ENCODE peak calls at places on chromosomes 1 and 21, in six cellular contexts. V is activated T-cell treated with anti-CD3 and anti-CD28 coated beads, Interleukin-2, amount 50 U/mL, for 24 hours; T is H54; P is omental fat pad; R is neural crest cell; Y is SW 1271. F is an unnamed sample.

GRCh38 chr1:219587817-219588561 is 24.9 kb downstream of the ZC3H11B start:
- DNase-seq in R (no peak), T (no peak), Y (no peak), P (no peak), V (no peak), F (peak)

GRCh38 chr1:43274804-43275180 is 5.0 kb downstream of the TMEM125 start:
- DNase-seq in T (no peak), V (no peak), P (no peak), Y (no peak), R (no peak), F (no peak)

GRCh38 chr1:41282679-41283317 is 40.7 kb upstream of the SCMH1 start:
- DNase-seq in V (peak), Y (peak), T (peak), P (no peak), R (peak), F (no peak)

GRCh38 chr1:38191451-38191850 is 144.9 kb upstream of the POU3F1 start:
- DNase-seq in P (no peak), T (no peak), Y (no peak), V (no peak), R (no peak), F (no peak)

GRCh38 chr1:117796226-117796625 is 133.2 kb downstream of the GDAP2 start:
- DNase-seq in V (no peak), T (no peak), P (no peak), Y (no peak), R (no peak), F (no peak)

GRCh38 chr1:86965012-86965826 is 50.8 kb downstream of the HS2ST1 start:
- DNase-seq in P (no peak), T (no peak), Y (peak), V (no peak), R (no peak), F (peak)

GRCh38 chr1:6141601-6142000 is 38.5 kb downstream of the CHD5 start:
- DNase-seq in T (no peak), P (no peak), V (no peak), R (no peak), Y (no peak), F (no peak)

GRCh38 chr1:235835226-235835625 is 31.5 kb downstream of the LYST start:
- DNase-seq in V (no peak), T (no peak), P (no peak), Y (no peak), R (no peak), F (peak)

GRCh38 chr1:116762781-116763115 is 8.5 kb downstream of the CD2 start:
- DNase-seq in T (no peak), R (no peak), Y (no peak), V (peak), P (no peak), F (no peak)

GRCh38 chr1:111620412-111620971 is 903 bp downstream of the RAP1A start:
- DNase-seq in V (no peak), P (no peak), Y (no peak), R (no peak), T (no peak), F (no peak)

GRCh38 chr1:205350124-205350523 is 6.6 kb downstream of the KLHDC8A start:
- DNase-seq in P (no peak), V (no peak), Y (no peak), R (no peak), T (no peak), F (no peak)

GRCh38 chr1:107689157-107689556 is 275.8 kb downstream of the VAV3 start:
- DNase-seq in R (no peak), P (no peak), V (no peak), Y (no peak), T (no peak), F (no peak)

GRCh38 chr1:106879538-106879937 is 176.9 kb upstream of the PRMT6 start:
- DNase-seq in T (no peak), R (no peak), V (no peak), Y (no peak), P (no peak), F (no peak)

GRCh38 chr1:197955486-197956394 is 38.6 kb downstream of the LHX9 start:
- DNase-seq in T (no peak), Y (no peak), P (no peak), V (no peak), R (no peak), F (peak)

GRCh38 chr1:22751124-22751531 is 40.5 kb downstream of the EPHB2 start:
- DNase-seq in P (no peak), Y (no peak), V (no peak), R (no peak), T (no peak), F (no peak)

GRCh38 chr1:243473281-243474210 is 217.7 kb downstream of the SDCCAG8 start:
- DNase-seq in T (no peak), Y (no peak), P (no peak), R (no peak), V (no peak), F (peak)

GRCh38 chr1:222844108-222844779 is 29.4 kb downstream of the DISP1 start:
- DNase-seq in P (no peak), R (no peak), T (no peak), V (no peak), Y (no peak), F (no peak)

GRCh38 chr1:167798951-167799350 is 77.2 kb downstream of the MPZL1 start:
- DNase-seq in T (no peak), P (no peak), V (no peak), R (no peak), Y (no peak), F (no peak)

GRCh38 chr1:11617314-11617713 is 36.9 kb downstream of the FBXO2 start:
- DNase-seq in Y (no peak), T (no peak), V (no peak), P (no peak), R (no peak), F (no peak)

GRCh38 chr1:92184632-92185031 is 33.1 kb upstream of the C1orf146 start:
- DNase-seq in Y (peak), T (no peak), P (no peak), V (no peak), R (no peak), F (no peak)

GRCh38 chr1:207847116-207847515 is 63.8 kb downstream of the CD34 start:
- DNase-seq in Y (no peak), R (no peak), V (no peak), P (no peak), T (no peak), F (no peak)

GRCh38 chr1:39925727-39926342 is 24.1 kb upstream of the MYCL start:
- DNase-seq in Y (no peak), T (no peak), P (no peak), V (no peak), R (no peak), F (no peak)

GRCh38 chr1:192539450-192540132 is 36.0 kb upstream of the RGS1 start:
- DNase-seq in V (no peak), T (peak), R (no peak), P (no peak), Y (peak), F (no peak)

GRCh38 chr1:50110656-50111055 is 1.9 kb downstream of the ELAVL4 start:
- DNase-seq in R (no peak), V (no peak), P (no peak), T (no peak), Y (no peak), F (peak)

GRCh38 chr1:17232759-17233661 is 15.9 kb upstream of the PADI3 start:
- DNase-seq in V (no peak), P (no peak), Y (peak), T (peak), R (no peak), F (no peak)

GRCh38 chr21:36178349-36178748 is 21.7 kb downstream of the DOP1B start:
- DNase-seq in P (no peak), V (no peak), R (no peak), T (no peak), Y (no peak), F (no peak)

GRCh38 chr1:84253041-84253440 is 48.5 kb upstream of the SAMD13 start:
- DNase-seq in R (no peak), V (no peak), T (no peak), P (no peak), Y (no peak), F (no peak)

GRCh38 chr1:25562101-25562927 is 18.9 kb downstream of the LDLRAP1 start:
- DNase-seq in Y (no peak), V (peak), R (no peak), P (no peak), T (no peak), F (no peak)

GRCh38 chr1:90616395-90616794 is 100.7 kb downstream of the BARHL2 start:
- DNase-seq in V (no peak), R (no peak), Y (no peak), T (no peak), P (no peak), F (no peak)

GRCh38 chr1:163351912-163352311 is 30.2 kb downstream of the NUF2 start:
- DNase-seq in T (no peak), R (no peak), Y (no peak), P (no peak), V (no peak), F (no peak)

GRCh38 chr1:170790651-170791071 is 126.7 kb downstream of the PRRX1 start:
- DNase-seq in Y (no peak), R (no peak), P (no peak), T (no peak), V (no peak), F (no peak)

GRCh38 chr1:41322835-41323234 is 38.4 kb upstream of the FOXO6 start:
- DNase-seq in P (no peak), Y (peak), V (peak), R (no peak), T (peak), F (peak)

GRCh38 chr1:9589719-9590157 is 1.0 kb downstream of the TMEM201 start:
- DNase-seq in R (no peak), V (no peak), P (no peak), T (no peak), Y (peak), F (no peak)

F was measured in hippocampal formation.